ENCODE peak calls at places on chromosomes 2 and 18, in seven cellular contexts. One of them, this sample, is unnamed.
A peak's percentile ranks its signal among the peaks of the same experiment; 100 is the strongest.

GRCh38 chr18:45958730-45959129 is 8.4 kb downstream of the EPG5 start:
- DNase-seq in AML-193: no peak
- DNase-seq in AG04449: no peak
- DNase-seq in NCI-H1417: no peak
- DNase-seq in NCI-H1694: no peak
- DNase-seq in BE2C: no peak
- DNase-seq in M059J: peak; percentile 46
- DNase-seq in this sample: no peak

GRCh38 chr18:55224086-55224625 is 264.9 kb upstream of the CCDC68 start:
- DNase-seq in AG04449: no peak
- DNase-seq in NCI-H1417: no peak
- DNase-seq in AML-193: no peak
- DNase-seq in M059J: no peak
- DNase-seq in NCI-H1694: no peak
- DNase-seq in BE2C: no peak
- DNase-seq in this sample: no peak

GRCh38 chr18:45760443-45761036 is 36.6 kb downstream of the SLC14A1 start:
- DNase-seq in NCI-H1417: peak; percentile 82
- DNase-seq in AML-193: no peak
- DNase-seq in NCI-H1694: no peak
- DNase-seq in M059J: no peak
- DNase-seq in AG04449: no peak
- DNase-seq in BE2C: no peak
- DNase-seq in this sample: no peak

GRCh38 chr2:96556441-96557330 is 20.1 kb downstream of the ARID5A start:
- DNase-seq in AG04449: peak; percentile 16
- DNase-seq in NCI-H1417: no peak
- DNase-seq in M059J: peak; percentile 96
- DNase-seq in NCI-H1694: no peak
- DNase-seq in BE2C: no peak
- DNase-seq in AML-193: no peak
- DNase-seq in this sample: no peak

GRCh38 chr2:98299506-98299905 is 46.8 kb upstream of the CNGA3 start:
- DNase-seq in NCI-H1694: no peak
- DNase-seq in AG04449: no peak
- DNase-seq in NCI-H1417: no peak
- DNase-seq in M059J: no peak
- DNase-seq in AML-193: no peak
- DNase-seq in BE2C: no peak
- DNase-seq in this sample: no peak

GRCh38 chr2:10331702-10332401 is 29.1 kb downstream of the HPCAL1 start:
- DNase-seq in NCI-H1417: peak; percentile 48
- DNase-seq in AG04449: no peak
- DNase-seq in M059J: no peak
- DNase-seq in NCI-H1694: peak; percentile 86
- DNase-seq in BE2C: no peak
- DNase-seq in AML-193: peak; percentile 94
- DNase-seq in this sample: no peak

GRCh38 chr2:220955776-220956175 is 616.3 kb downstream of the EPHA4 start:
- DNase-seq in M059J: no peak
- DNase-seq in NCI-H1694: no peak
- DNase-seq in AG04449: no peak
- DNase-seq in NCI-H1417: no peak
- DNase-seq in AML-193: no peak
- DNase-seq in BE2C: no peak
- DNase-seq in this sample: no peak

GRCh38 chr18:59006461-59007067 is 133.1 kb upstream of the SEC11C start:
- DNase-seq in AG04449: no peak
- DNase-seq in BE2C: no peak
- DNase-seq in NCI-H1694: no peak
- DNase-seq in NCI-H1417: no peak
- DNase-seq in AML-193: no peak
- DNase-seq in M059J: peak; percentile 72
- DNase-seq in this sample: peak; percentile 55

GRCh38 chr18:49021076-49021432 is 70.3 kb upstream of the SMAD7 start:
- DNase-seq in AML-193: no peak
- DNase-seq in AG04449: no peak
- DNase-seq in BE2C: no peak
- DNase-seq in NCI-H1417: no peak
- DNase-seq in NCI-H1694: no peak
- DNase-seq in M059J: no peak
- DNase-seq in this sample: peak; percentile 61

GRCh38 chr2:173441222-173441621 is 86.5 kb downstream of the CDCA7 start:
- DNase-seq in AML-193: no peak
- DNase-seq in BE2C: no peak
- DNase-seq in NCI-H1694: peak; percentile 72
- DNase-seq in NCI-H1417: no peak
- DNase-seq in AG04449: no peak
- DNase-seq in M059J: no peak
- DNase-seq in this sample: no peak

GRCh38 chr2:15669375-15669910 is 77.8 kb downstream of the DDX1 start:
- DNase-seq in NCI-H1417: no peak
- DNase-seq in AML-193: no peak
- DNase-seq in M059J: no peak
- DNase-seq in BE2C: no peak
- DNase-seq in AG04449: no peak
- DNase-seq in NCI-H1694: no peak
- DNase-seq in this sample: no peak

GRCh38 chr18:37577051-37577611 is 11.5 kb upstream of the CELF4 start:
- DNase-seq in NCI-H1694: no peak
- DNase-seq in M059J: no peak
- DNase-seq in AG04449: no peak
- DNase-seq in BE2C: peak; percentile 21
- DNase-seq in AML-193: no peak
- DNase-seq in NCI-H1417: no peak
- DNase-seq in this sample: no peak